ENCODE peak calls at places on chromosomes 11 and 22, in seven cellular contexts. P is stimulated activated CD4-positive, alpha-beta T cell treated with anti-CD3 and anti-CD28 coated beads, Interleukin-12 subunit alpha, Interleukin-12 subunit beta, amount 100 ng/mL, for 48 hours; N is posterior cingulate gyrus; U is GM12865; B is AG09319; Y is GM23338; V is NAMALWA. J is an unnamed sample.

GRCh38 chr11:16184588-16184987 is 171.8 kb downstream of the SOX6 start:
- DNase-seq in P (no peak), N (no peak), U (no peak), B (no peak), Y (no peak), V (no peak), J (no peak)

GRCh38 chr22:19658057-19658966 is 56.0 kb upstream of the SEPTIN5 start:
- DNase-seq in P (no peak), N (no peak), U (no peak), B (no peak), Y (no peak), V (no peak), J (no peak)

GRCh38 chr11:62708423-62709261 is 1.2 kb downstream of the GNG3 start:
- DNase-seq in P (no peak), N (no peak), U (no peak), B (no peak), Y (peak; percentile 56), V (no peak), J (peak; percentile 42)

GRCh38 chr22:44387486-44387885 is 74.7 kb upstream of the SHISAL1 start:
- DNase-seq in P (no peak), N (no peak), U (no peak), B (no peak), Y (no peak), V (no peak), J (no peak)

GRCh38 chr11:15106201-15106965 is 8.3 kb upstream of the INSC start:
- DNase-seq in P (no peak), N (no peak), U (no peak), B (no peak), Y (no peak), V (no peak), J (peak; percentile 14)

GRCh38 chr11:16604784-16605439 is 133.5 kb upstream of the C11orf58 start:
- DNase-seq in P (no peak), N (no peak), U (no peak), B (no peak), Y (peak; percentile 53), V (no peak), J (no peak)

GRCh38 chr11:67418476-67419281 is 3.2 kb downstream of the CARNS1 start:
- DNase-seq in P (no peak), N (no peak), U (no peak), B (no peak), Y (no peak), V (peak; percentile 63), J (peak; percentile 80)

GRCh38 chr11:22244986-22245592 is 52.2 kb downstream of the ANO5 start:
- DNase-seq in P (peak; percentile 3), N (no peak), U (peak; percentile 53), B (peak; percentile 7), Y (peak; percentile 85), V (peak; percentile 56), J (peak; percentile 77)

GRCh38 chr11:131486100-131486499 is 115.7 kb downstream of the NTM start:
- DNase-seq in P (no peak), N (no peak), U (no peak), B (no peak), Y (no peak), V (no peak), J (no peak)

GRCh38 chr22:27554106-27554814 is 247.3 kb downstream of the MN1 start:
- DNase-seq in P (no peak), N (no peak), U (no peak), B (peak; percentile 7), Y (no peak), V (no peak), J (no peak)

GRCh38 chr11:96426356-96427103 is 36.7 kb downstream of the JRKL start:
- DNase-seq in P (no peak), N (no peak), U (peak; percentile 44), B (peak; percentile 31), Y (peak; percentile 71), V (peak; percentile 59), J (peak; percentile 86)

GRCh38 chr11:66438009-66438503 is 592 bp downstream of the MRPL11 start:
- DNase-seq in P (no peak), N (no peak), U (no peak), B (no peak), Y (peak; percentile 36), V (no peak), J (peak; percentile 44)

GRCh38 chr11:114774599-114775365 is 96.5 kb downstream of the NXPE2 start:
- DNase-seq in P (peak; percentile 2), N (peak; percentile 62), U (peak; percentile 42), B (no peak), Y (peak; percentile 90), V (peak; percentile 58), J (peak; percentile 84)

GRCh38 chr22:46362221-46362933 is 26.9 kb downstream of the TRMU start:
- DNase-seq in P (no peak), N (no peak), U (peak; percentile 62), B (no peak), Y (no peak), V (peak; percentile 77), J (peak; percentile 65)

GRCh38 chr22:38032681-38033521 is 24.3 kb upstream of the PICK1 start:
- DNase-seq in P (no peak), N (no peak), U (no peak), B (peak; percentile 22), Y (no peak), V (no peak), J (no peak)

GRCh38 chr11:111886844-111887243 is 7.5 kb downstream of the CFAP68 start:
- DNase-seq in P (no peak), N (no peak), U (no peak), B (no peak), Y (no peak), V (no peak), J (no peak)

GRCh38 chr22:41274856-41275255 is 11.1 kb downstream of the RANGAP1 start:
- DNase-seq in P (no peak), N (no peak), U (no peak), B (no peak), Y (no peak), V (no peak), J (no peak)

GRCh38 chr11:11313426-11313825 is 39.6 kb downstream of the CSNK2A3 start:
- DNase-seq in P (no peak), N (no peak), U (no peak), B (no peak), Y (no peak), V (no peak), J (no peak)